ENCODE peak calls at places on chromosomes 2 and 18, in five cellular contexts. I is left cardiac atrium, P is SK-N-DZ, L is AG10803, S is endothelial cell of umbilical vein. O is an unnamed sample.

GRCh38 chr2:98514879-98515570 is 70.4 kb downstream of the INPP4A start:
- DNase-seq in I (no peak), P (no peak), L (peak), S (peak), O (peak)

GRCh38 chr2:2464095-2464494 is 133.0 kb upstream of the MYT1L start:
- DNase-seq in I (peak), P (peak), L (peak), S (no peak), O (no peak)

GRCh38 chr2:15949551-15949950 is 9.2 kb downstream of the MYCN start:
- DNase-seq in I (no peak), P (no peak), L (no peak), S (no peak), O (no peak)

GRCh38 chr2:54999182-54999581 is 51.1 kb downstream of the RTN4 start:
- DNase-seq in I (no peak), P (peak), L (peak), S (no peak), O (peak)

GRCh38 chr18:21163647-21164625 is 52.3 kb upstream of the ROCK1 start:
- DNase-seq in I (no peak), P (no peak), L (peak), S (no peak), O (peak)

GRCh38 chr2:25692143-25692542 is 18.8 kb upstream of the DTNB start:
- DNase-seq in I (no peak), P (no peak), L (no peak), S (peak), O (no peak)

GRCh38 chr2:55581875-55582547 is 35.4 kb downstream of the PPP4R3B start:
- DNase-seq in I (no peak), P (no peak), L (peak), S (no peak), O (no peak)

GRCh38 chr2:31805688-31806087 is 205.1 kb downstream of the MEMO1 start:
- DNase-seq in I (no peak), P (no peak), L (no peak), S (no peak), O (no peak)